ENCODE peak calls at places on chromosomes 16 and 17, in four cellular contexts. One of them, this sample, is unnamed.

GRCh38 chr17:73474370-73474988 is 162.7 kb upstream of the CDC42EP4 start:
- DNase-seq in H9: no peak
- DNase-seq in IMR-90: peak; percentile 39
- DNase-seq in H1: no peak
- DNase-seq in this sample: peak; percentile 19

GRCh38 chr17:62724398-62725146 is 83.5 kb downstream of the MARCHF10 start:
- DNase-seq in H9: peak; percentile 31
- DNase-seq in IMR-90: peak; percentile 44
- DNase-seq in H1: no peak
- DNase-seq in this sample: peak; percentile 46

GRCh38 chr17:31857920-31858646 is 961 bp downstream of the COPRS start:
- DNase-seq in H9: no peak
- DNase-seq in IMR-90: no peak
- DNase-seq in H1: no peak
- DNase-seq in this sample: no peak

GRCh38 chr16:69064164-69064563 is 41.3 kb upstream of the HAS3 start:
- DNase-seq in H9: no peak
- DNase-seq in IMR-90: peak; percentile 36
- DNase-seq in H1: no peak
- DNase-seq in this sample: peak; percentile 99

GRCh38 chr17:72122002-72122310 is 1.1 kb downstream of the SOX9 start:
- DNase-seq in H9: no peak
- DNase-seq in IMR-90: peak; percentile 58
- DNase-seq in H1: no peak
- DNase-seq in this sample: no peak

GRCh38 chr16:80836846-80837245 is 32.4 kb upstream of the CDYL2 start:
- DNase-seq in H9: no peak
- DNase-seq in IMR-90: no peak
- DNase-seq in H1: no peak
- DNase-seq in this sample: peak; percentile 68

GRCh38 chr16:2974319-2975056 is 5.3 kb downstream of the PAQR4 start:
- DNase-seq in H9: no peak
- DNase-seq in IMR-90: no peak
- DNase-seq in H1: no peak
- DNase-seq in this sample: no peak

GRCh38 chr16:8958344-8958808 is 5.3 kb downstream of the USP7 start:
- DNase-seq in H9: no peak
- DNase-seq in IMR-90: peak; percentile 69
- DNase-seq in H1: no peak
- DNase-seq in this sample: no peak

GRCh38 chr16:30951785-30952184 is 2.9 kb downstream of the ORAI3 start:
- DNase-seq in H9: no peak
- DNase-seq in IMR-90: peak; percentile 70
- DNase-seq in H1: no peak
- DNase-seq in this sample: no peak

GRCh38 chr17:19647697-19648474 is 665 bp upstream of the ALDH3A2 start:
- DNase-seq in H9: peak; percentile 80
- DNase-seq in IMR-90: peak; percentile 54
- DNase-seq in H1: peak; percentile 82
- DNase-seq in this sample: peak; percentile 55

GRCh38 chr16:82070656-82071369 is 35.8 kb downstream of the HSD17B2 start:
- DNase-seq in H9: no peak
- DNase-seq in IMR-90: peak; percentile 56
- DNase-seq in H1: no peak
- DNase-seq in this sample: no peak

GRCh38 chr17:49180303-49180702 is 30.1 kb downstream of the GNGT2 start:
- DNase-seq in H9: peak; percentile 84
- DNase-seq in IMR-90: peak; percentile 36
- DNase-seq in H1: peak; percentile 89
- DNase-seq in this sample: peak; percentile 74

GRCh38 chr17:1275962-1276736 is 3.3 kb upstream of the TRARG1 start:
- DNase-seq in H9: peak; percentile 85
- DNase-seq in IMR-90: peak; percentile 27
- DNase-seq in H1: peak; percentile 93
- DNase-seq in this sample: peak; percentile 58

GRCh38 chr17:54537656-54538055 is 363.0 kb upstream of the TOM1L1 start:
- DNase-seq in H9: no peak
- DNase-seq in IMR-90: no peak
- DNase-seq in H1: no peak
- DNase-seq in this sample: no peak
- H3K9me3 ChIP-seq in H9: no peaks in the 10 kb centered on the region
- H3K9me3 ChIP-seq in IMR-90: peaks cover 19% of the 10 kb centered on the region
- H3K9me3 ChIP-seq in H1: no peaks in the 10 kb centered on the region
- H3K9me3 ChIP-seq in this sample: no peaks in the 10 kb centered on the region

DNA sequence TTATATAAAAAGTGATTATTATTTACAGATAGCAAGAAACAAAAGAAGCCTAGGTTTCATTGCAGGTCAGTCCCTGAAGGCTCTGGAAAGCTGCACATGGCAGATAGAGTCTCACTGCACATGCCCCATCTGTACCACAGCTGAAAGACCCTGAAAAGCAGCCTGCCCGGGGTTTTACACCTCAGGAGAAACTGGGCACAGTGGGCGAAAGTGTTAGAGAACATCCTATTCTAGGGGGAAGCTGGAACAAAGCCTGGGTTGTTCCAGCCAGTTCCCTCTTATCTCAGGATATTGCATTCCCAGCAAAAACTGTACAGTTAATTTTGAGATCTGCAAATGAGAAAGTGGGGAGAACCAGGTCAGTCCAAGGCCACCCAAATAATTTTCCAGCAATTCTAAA is 419.7 kb downstream of the CNTNAP4 start:
- DNase-seq in H9: no peak
- DNase-seq in IMR-90: no peak
- DNase-seq in H1: no peak
- DNase-seq in this sample: no peak
- H2BK5ac ChIP-seq in H9: no peak overlapping the region
- H2BK5ac ChIP-seq in IMR-90: no peak overlapping the region
- H2BK5ac ChIP-seq in H1: no peak overlapping the region
- H2BK5ac ChIP-seq in this sample: no peak overlapping the region

GRCh38 chr17:70882504-70882903 is 713.2 kb downstream of the KCNJ2 start:
- DNase-seq in H9: peak; percentile 53
- DNase-seq in IMR-90: no peak
- DNase-seq in H1: no peak
- DNase-seq in this sample: no peak
- H3K9me3 ChIP-seq in H9: no peaks in the 10 kb centered on the region
- H3K9me3 ChIP-seq in IMR-90: no peaks in the 10 kb centered on the region
- H3K9me3 ChIP-seq in H1: no peaks in the 10 kb centered on the region
- H3K9me3 ChIP-seq in this sample: no peaks in the 10 kb centered on the region

GRCh38 chr17:80919331-80920284 is 72.0 kb upstream of the CHMP6 start:
- DNase-seq in H9: no peak
- DNase-seq in IMR-90: no peak
- DNase-seq in H1: no peak
- DNase-seq in this sample: no peak
- H2BK5ac ChIP-seq in H9: no peak overlapping the region
- H2BK5ac ChIP-seq in IMR-90: no peak overlapping the region
- H2BK5ac ChIP-seq in H1: peak overlapping the region; percentile 9
- H2BK5ac ChIP-seq in this sample: no peak overlapping the region

GRCh38 chr16:62741692-62742091 is 705.5 kb upstream of the CDH8 start:
- DNase-seq in H9: no peak
- DNase-seq in IMR-90: no peak
- DNase-seq in H1: no peak
- DNase-seq in this sample: no peak
- H3K9me3 ChIP-seq in H9: no peaks in the 10 kb centered on the region
- H3K9me3 ChIP-seq in IMR-90: peaks cover 8% of the 10 kb centered on the region
- H3K9me3 ChIP-seq in H1: no peaks in the 10 kb centered on the region
- H3K9me3 ChIP-seq in this sample: no peaks in the 10 kb centered on the region

GRCh38 chr17:33338242-33338641 is 45.1 kb upstream of the ASIC2 start:
- DNase-seq in H9: no peak
- DNase-seq in IMR-90: no peak
- DNase-seq in H1: no peak
- DNase-seq in this sample: no peak

GRCh38 chr17:33330877-33331276 is 37.8 kb upstream of the ASIC2 start:
- DNase-seq in H9: no peak
- DNase-seq in IMR-90: no peak
- DNase-seq in H1: no peak
- DNase-seq in this sample: no peak

GRCh38 chr17:33335491-33336173 is 42.5 kb upstream of the ASIC2 start:
- DNase-seq in H9: peak; percentile 69
- DNase-seq in IMR-90: no peak
- DNase-seq in H1: peak; percentile 46
- DNase-seq in this sample: peak; percentile 14

DNA sequence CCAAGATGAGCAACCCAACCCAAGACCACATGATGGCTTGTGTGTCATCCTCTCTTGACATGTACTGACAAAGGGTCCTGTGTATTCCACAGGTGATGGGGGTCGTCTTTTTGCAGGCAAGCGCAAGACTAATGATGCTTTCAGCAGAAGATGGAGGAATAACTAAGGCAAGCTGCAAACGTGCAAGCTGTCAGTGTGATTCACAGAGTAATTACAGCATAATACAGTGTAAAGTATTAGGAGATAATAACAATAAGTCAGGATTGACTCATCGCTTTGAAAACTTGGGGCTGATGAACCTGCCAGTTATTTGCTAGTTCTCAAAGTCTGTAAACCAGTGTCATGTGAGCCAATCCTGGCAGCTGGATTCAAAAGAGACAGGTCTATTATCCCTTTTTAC is 41.6 kb upstream of the ASIC2 start:
- DNase-seq in H9: no peak
- DNase-seq in IMR-90: no peak
- DNase-seq in H1: no peak
- DNase-seq in this sample: no peak
- H2BK5ac ChIP-seq in H9: no peak overlapping the region
- H2BK5ac ChIP-seq in IMR-90: no peak overlapping the region
- H2BK5ac ChIP-seq in H1: no peak overlapping the region
- H2BK5ac ChIP-seq in this sample: no peak overlapping the region

GRCh38 chr17:12074346-12074745 is 53.7 kb downstream of the MAP2K4 start:
- DNase-seq in H9: no peak
- DNase-seq in IMR-90: no peak
- DNase-seq in H1: no peak
- DNase-seq in this sample: no peak

GRCh38 chr17:12077773-12078172 is 57.1 kb downstream of the MAP2K4 start:
- DNase-seq in H9: no peak
- DNase-seq in IMR-90: no peak
- DNase-seq in H1: no peak
- DNase-seq in this sample: no peak

GRCh38 chr17:12081720-12082119 is 61.0 kb downstream of the MAP2K4 start:
- DNase-seq in H9: no peak
- DNase-seq in IMR-90: no peak
- DNase-seq in H1: no peak
- DNase-seq in this sample: no peak

DNA sequence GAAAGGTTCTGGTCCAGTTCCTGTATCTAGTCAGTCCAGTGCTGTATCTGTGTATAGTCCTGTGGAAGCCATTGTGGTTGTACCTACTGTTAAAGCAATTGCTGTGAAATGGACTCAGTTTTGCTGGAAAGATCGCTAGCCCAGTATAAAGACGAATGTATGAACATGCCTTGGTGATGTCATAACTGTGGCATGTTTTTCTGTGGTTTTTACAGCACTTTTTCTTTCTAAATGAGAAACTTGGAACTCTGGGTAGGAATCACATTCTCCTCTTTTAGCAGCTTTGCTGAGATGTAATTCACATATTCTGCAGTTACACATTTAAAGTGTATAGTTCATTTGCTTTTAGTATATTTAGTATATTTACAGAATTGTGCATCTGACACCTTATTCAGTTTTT is 58.1 kb downstream of the MAP2K4 start:
- DNase-seq in H9: no peak
- DNase-seq in IMR-90: peak; percentile 83
- DNase-seq in H1: no peak
- DNase-seq in this sample: peak; percentile 33
- H3K9me3 ChIP-seq in H9: no peaks in the 10 kb centered on the region
- H3K9me3 ChIP-seq in IMR-90: no peaks in the 10 kb centered on the region
- H3K9me3 ChIP-seq in H1: no peaks in the 10 kb centered on the region
- H3K9me3 ChIP-seq in this sample: no peaks in the 10 kb centered on the region